ENCODE peak calls at places on chromosomes 16 and 17, in six cellular contexts. One of them, this sample, is unnamed.

GRCh38 chr17:75632863-75633483 is at the start of gene SMIM5:
- DNase-seq in cardiac muscle cell: peak
- DNase-seq in kidney: peak
- DNase-seq in fibroblast of lung: peak
- DNase-seq in adrenal gland: peak
- DNase-seq in transverse colon: peak
- DNase-seq in this sample: peak

GRCh38 chr17:40121191-40121885 is 433 bp upstream of the MSL1 start:
- DNase-seq in cardiac muscle cell: peak
- DNase-seq in kidney: no peak
- DNase-seq in fibroblast of lung: peak
- DNase-seq in adrenal gland: peak
- DNase-seq in transverse colon: peak
- DNase-seq in this sample: peak

GRCh38 chr17:64540118-64540776 is 33.5 kb downstream of the CEP95 start:
- DNase-seq in cardiac muscle cell: no peak
- DNase-seq in kidney: no peak
- DNase-seq in fibroblast of lung: no peak
- DNase-seq in adrenal gland: no peak
- DNase-seq in transverse colon: no peak
- DNase-seq in this sample: no peak

GRCh38 chr17:33469911-33470310 is 176.8 kb upstream of the ASIC2 start:
- DNase-seq in cardiac muscle cell: no peak
- DNase-seq in kidney: peak
- DNase-seq in fibroblast of lung: peak
- DNase-seq in adrenal gland: peak
- DNase-seq in transverse colon: peak
- DNase-seq in this sample: no peak

GRCh38 chr17:1639549-1639948 is 6.0 kb downstream of the SCARF1 start:
- DNase-seq in cardiac muscle cell: no peak
- DNase-seq in kidney: no peak
- DNase-seq in fibroblast of lung: no peak
- DNase-seq in adrenal gland: no peak
- DNase-seq in transverse colon: no peak
- DNase-seq in this sample: peak

GRCh38 chr17:39666601-39667261 is 1.5 kb upstream of the PNMT start:
- DNase-seq in cardiac muscle cell: no peak
- DNase-seq in kidney: peak
- DNase-seq in fibroblast of lung: no peak
- DNase-seq in adrenal gland: peak
- DNase-seq in transverse colon: no peak
- DNase-seq in this sample: peak

GRCh38 chr16:25027781-25028180 is 12.6 kb upstream of the ARHGAP17 start:
- DNase-seq in cardiac muscle cell: no peak
- DNase-seq in kidney: no peak
- DNase-seq in fibroblast of lung: no peak
- DNase-seq in adrenal gland: no peak
- DNase-seq in transverse colon: no peak
- DNase-seq in this sample: no peak

GRCh38 chr17:81429813-81430510 is 34.7 kb downstream of the BAHCC1 start:
- DNase-seq in cardiac muscle cell: no peak
- DNase-seq in kidney: no peak
- DNase-seq in fibroblast of lung: peak
- DNase-seq in adrenal gland: no peak
- DNase-seq in transverse colon: no peak
- DNase-seq in this sample: no peak

GRCh38 chr17:51165680-51166197 is 472 bp upstream of the NME2 start:
- DNase-seq in cardiac muscle cell: no peak
- DNase-seq in kidney: peak
- DNase-seq in fibroblast of lung: no peak
- DNase-seq in adrenal gland: no peak
- DNase-seq in transverse colon: peak
- DNase-seq in this sample: no peak

GRCh38 chr16:14013571-14014283 is 57.4 kb upstream of the MRTFB start:
- DNase-seq in cardiac muscle cell: peak
- DNase-seq in kidney: no peak
- DNase-seq in fibroblast of lung: peak
- DNase-seq in adrenal gland: peak
- DNase-seq in transverse colon: no peak
- DNase-seq in this sample: no peak

GRCh38 chr17:77581480-77581879 is 377.0 kb upstream of the TNRC6C start:
- DNase-seq in cardiac muscle cell: no peak
- DNase-seq in kidney: no peak
- DNase-seq in fibroblast of lung: peak
- DNase-seq in adrenal gland: no peak
- DNase-seq in transverse colon: no peak
- DNase-seq in this sample: no peak

GRCh38 chr17:69858460-69858859 is 216.6 kb upstream of the KCNJ16 start:
- DNase-seq in cardiac muscle cell: no peak
- DNase-seq in kidney: no peak
- DNase-seq in fibroblast of lung: no peak
- DNase-seq in adrenal gland: no peak
- DNase-seq in transverse colon: no peak
- DNase-seq in this sample: no peak

GRCh38 chr17:58310511-58311428 is 17.8 kb downstream of the TSPOAP1 start:
- DNase-seq in cardiac muscle cell: no peak
- DNase-seq in kidney: peak
- DNase-seq in fibroblast of lung: no peak
- DNase-seq in adrenal gland: peak
- DNase-seq in transverse colon: no peak
- DNase-seq in this sample: no peak

GRCh38 chr17:41428591-41429326 is 4.4 kb upstream of the KRT37 start:
- DNase-seq in cardiac muscle cell: no peak
- DNase-seq in kidney: no peak
- DNase-seq in fibroblast of lung: peak
- DNase-seq in adrenal gland: no peak
- DNase-seq in transverse colon: no peak
- DNase-seq in this sample: no peak

GRCh38 chr16:85644093-85644712 is 31.1 kb downstream of the GSE1 start:
- DNase-seq in cardiac muscle cell: no peak
- DNase-seq in kidney: no peak
- DNase-seq in fibroblast of lung: no peak
- DNase-seq in adrenal gland: no peak
- DNase-seq in transverse colon: no peak
- DNase-seq in this sample: no peak

GRCh38 chr16:15483857-15484256 is 49.5 kb downstream of the BMERB1 start:
- DNase-seq in cardiac muscle cell: no peak
- DNase-seq in kidney: no peak
- DNase-seq in fibroblast of lung: no peak
- DNase-seq in adrenal gland: no peak
- DNase-seq in transverse colon: no peak
- DNase-seq in this sample: no peak

GRCh38 chr17:19378416-19379293 is at the start of gene MAPK7:
- DNase-seq in cardiac muscle cell: no peak
- DNase-seq in kidney: peak
- DNase-seq in fibroblast of lung: no peak
- DNase-seq in adrenal gland: peak
- DNase-seq in transverse colon: peak
- DNase-seq in this sample: no peak

GRCh38 chr17:5583426-5584382 is 605 bp downstream of the NLRP1 start:
- DNase-seq in cardiac muscle cell: no peak
- DNase-seq in kidney: no peak
- DNase-seq in fibroblast of lung: no peak
- DNase-seq in adrenal gland: no peak
- DNase-seq in transverse colon: no peak
- DNase-seq in this sample: peak

GRCh38 chr17:5582177-5582885 is 2.0 kb downstream of the NLRP1 start:
- DNase-seq in cardiac muscle cell: no peak
- DNase-seq in kidney: no peak
- DNase-seq in fibroblast of lung: no peak
- DNase-seq in adrenal gland: no peak
- DNase-seq in transverse colon: no peak
- DNase-seq in this sample: no peak

GRCh38 chr17:5585814-5586558 is 1.7 kb upstream of the NLRP1 start:
- DNase-seq in cardiac muscle cell: no peak
- DNase-seq in kidney: no peak
- DNase-seq in fibroblast of lung: peak
- DNase-seq in adrenal gland: no peak
- DNase-seq in transverse colon: no peak
- DNase-seq in this sample: no peak

GRCh38 chr17:5584971-5585794 is 874 bp upstream of the NLRP1 start:
- DNase-seq in cardiac muscle cell: no peak
- DNase-seq in kidney: no peak
- DNase-seq in fibroblast of lung: peak
- DNase-seq in adrenal gland: no peak
- DNase-seq in transverse colon: no peak
- DNase-seq in this sample: no peak

DNA sequence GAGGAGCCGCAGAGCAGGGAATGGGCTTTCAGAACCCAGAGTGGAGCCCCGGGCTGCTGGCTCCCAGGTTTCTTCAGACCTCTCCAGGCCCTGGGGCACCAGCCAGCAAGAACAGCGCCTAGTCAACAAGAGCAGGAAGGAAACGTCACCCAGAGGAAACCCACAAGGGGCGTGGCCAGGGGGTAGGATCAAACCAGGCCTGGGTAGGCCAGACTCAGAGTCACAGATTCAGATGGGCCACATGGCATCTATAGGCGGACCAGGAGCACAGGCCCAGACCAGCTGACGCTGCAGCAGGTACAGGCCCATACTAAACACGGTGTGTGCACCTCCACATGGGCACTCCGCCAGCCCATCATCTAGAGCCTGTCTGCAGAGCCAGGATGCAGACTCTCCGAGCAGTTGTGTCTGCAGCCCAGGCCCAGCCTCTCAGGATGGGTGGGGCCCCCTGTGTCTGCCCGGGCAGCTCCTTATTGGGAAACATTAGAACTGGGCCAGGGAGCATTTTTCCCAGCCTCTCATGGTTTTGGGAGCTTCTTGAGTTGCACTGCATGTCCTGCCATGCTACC is at the start of gene NLRP1:
- DNase-seq in cardiac muscle cell: peak
- DNase-seq in kidney: peak
- DNase-seq in fibroblast of lung: peak
- DNase-seq in adrenal gland: peak
- DNase-seq in transverse colon: peak
- DNase-seq in this sample: peak
- H3K4me3 ChIP-seq in cardiac muscle cell: no peak
- H3K4me3 ChIP-seq in kidney: peak
- H3K4me3 ChIP-seq in fibroblast of lung: peak
- H3K4me3 ChIP-seq in adrenal gland: peak
- H3K4me3 ChIP-seq in transverse colon: peak
- H3K4me3 ChIP-seq in this sample: peak

DNA sequence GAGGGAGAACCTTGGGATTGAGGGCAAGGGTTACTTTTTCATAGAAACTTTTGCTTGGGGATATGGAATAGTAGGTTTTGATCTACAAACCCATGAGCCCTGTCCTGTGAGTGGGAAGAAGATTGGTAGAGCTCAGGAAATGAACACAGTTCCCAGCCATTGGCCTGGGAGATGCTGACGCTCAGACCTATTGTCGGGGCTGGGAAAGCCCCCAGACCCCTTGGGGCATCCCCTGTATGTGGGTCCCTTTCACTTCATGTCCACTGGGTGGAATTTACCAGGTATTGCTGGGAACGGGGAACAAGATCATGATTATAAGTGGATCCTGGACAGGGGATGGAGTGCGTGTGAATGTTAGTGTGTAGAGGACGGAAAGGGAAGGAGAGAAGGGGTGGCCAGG is 19.0 kb downstream of the MSI2 start:
- DNase-seq in cardiac muscle cell: no peak
- DNase-seq in kidney: no peak
- DNase-seq in fibroblast of lung: no peak
- DNase-seq in adrenal gland: no peak
- DNase-seq in transverse colon: no peak
- DNase-seq in this sample: no peak
- H3K27ac ChIP-seq in cardiac muscle cell: no peak
- H3K27ac ChIP-seq in kidney: no peak
- H3K27ac ChIP-seq in fibroblast of lung: no peak
- H3K27ac ChIP-seq in adrenal gland: no peak
- H3K27ac ChIP-seq in transverse colon: no peak
- H3K27ac ChIP-seq in this sample: no peak

GRCh38 chr16:17070882-17071592 is 399.7 kb downstream of the XYLT1 start:
- DNase-seq in cardiac muscle cell: peak
- DNase-seq in kidney: peak
- DNase-seq in fibroblast of lung: no peak
- DNase-seq in adrenal gland: no peak
- DNase-seq in transverse colon: peak
- DNase-seq in this sample: peak
- H3K4me3 ChIP-seq in cardiac muscle cell: no peak
- H3K4me3 ChIP-seq in kidney: no peak
- H3K4me3 ChIP-seq in fibroblast of lung: no peak
- H3K4me3 ChIP-seq in adrenal gland: no peak
- H3K4me3 ChIP-seq in transverse colon: peak
- H3K4me3 ChIP-seq in this sample: peak

GRCh38 chr17:7296189-7296861 is 1.9 kb upstream of the YBX2 start:
- DNase-seq in cardiac muscle cell: peak
- DNase-seq in kidney: peak
- DNase-seq in fibroblast of lung: peak
- DNase-seq in adrenal gland: peak
- DNase-seq in transverse colon: peak
- DNase-seq in this sample: peak

GRCh38 chr17:7293131-7293557 is 1.3 kb downstream of the YBX2 start:
- DNase-seq in cardiac muscle cell: no peak
- DNase-seq in kidney: no peak
- DNase-seq in fibroblast of lung: no peak
- DNase-seq in adrenal gland: no peak
- DNase-seq in transverse colon: no peak
- DNase-seq in this sample: no peak

GRCh38 chr17:7293821-7294613 is 422 bp downstream of the YBX2 start:
- DNase-seq in cardiac muscle cell: peak
- DNase-seq in kidney: peak
- DNase-seq in fibroblast of lung: no peak
- DNase-seq in adrenal gland: no peak
- DNase-seq in transverse colon: peak
- DNase-seq in this sample: no peak

GRCh38 chr17:7294614-7295153 is at the start of gene YBX2:
- DNase-seq in cardiac muscle cell: peak
- DNase-seq in kidney: peak
- DNase-seq in fibroblast of lung: no peak
- DNase-seq in adrenal gland: peak
- DNase-seq in transverse colon: peak
- DNase-seq in this sample: peak

DNA sequence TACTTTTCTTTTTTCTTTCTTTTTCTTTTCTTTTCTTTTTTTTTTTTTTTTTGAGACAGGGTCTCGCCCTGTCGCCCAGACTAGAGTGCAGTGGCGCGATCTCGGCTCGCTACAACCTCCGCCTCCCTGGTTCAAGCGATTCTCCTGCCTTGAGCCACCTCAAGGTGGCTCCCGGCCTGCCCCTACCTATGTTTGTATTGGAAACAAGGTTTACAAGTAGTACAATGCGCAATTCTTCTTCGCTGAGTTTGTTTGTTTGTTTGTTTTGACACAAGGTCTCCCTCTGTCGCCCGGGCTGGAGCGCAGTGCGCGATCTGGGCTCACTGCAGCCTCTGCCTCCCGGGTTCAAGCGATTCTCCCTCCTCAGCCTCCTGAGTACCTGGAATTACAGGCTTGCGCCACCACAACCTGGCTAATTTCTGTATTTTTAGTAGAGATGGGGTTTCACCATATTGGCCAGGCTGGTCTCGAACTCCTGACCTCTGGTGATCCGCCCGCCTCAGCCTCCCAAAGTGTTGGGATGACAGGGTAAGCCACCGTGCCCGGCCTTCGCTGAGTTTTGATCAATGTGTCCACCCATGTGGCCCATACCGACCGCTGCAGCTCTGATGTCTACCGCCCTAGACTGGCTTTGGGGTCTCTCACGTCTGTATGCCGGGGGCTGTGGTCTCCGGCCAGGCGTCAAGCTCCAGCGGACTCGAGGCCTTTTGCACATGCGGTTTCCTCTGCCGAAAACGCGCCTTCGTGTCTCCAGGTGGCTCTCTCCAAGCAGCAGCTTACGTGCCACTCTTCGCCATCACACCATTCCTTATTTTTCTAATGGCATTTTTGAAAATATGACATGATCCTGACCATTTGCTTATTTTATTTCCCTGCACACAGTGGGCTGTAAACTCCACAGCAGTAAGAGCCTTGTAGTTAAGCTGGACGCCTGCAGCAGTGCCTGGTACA is 1.1 kb upstream of the YBX2 start:
- DNase-seq in cardiac muscle cell: no peak
- DNase-seq in kidney: no peak
- DNase-seq in fibroblast of lung: no peak
- DNase-seq in adrenal gland: no peak
- DNase-seq in transverse colon: no peak
- DNase-seq in this sample: no peak
- H3K27ac ChIP-seq in cardiac muscle cell: no peak
- H3K27ac ChIP-seq in kidney: no peak
- H3K27ac ChIP-seq in fibroblast of lung: no peak
- H3K27ac ChIP-seq in adrenal gland: no peak
- H3K27ac ChIP-seq in transverse colon: peak
- H3K27ac ChIP-seq in this sample: no peak